ENCODE peak calls at places on chromosomes 2 and 18, in four cellular contexts. V, X, K and Q are unnamed samples.
A peak's percentile ranks its signal among the peaks of the same experiment; 100 is the strongest.

GRCh38 chr2:20704886-20705285 is 37.9 kb downstream of the GDF7 start:
- DNase-seq in V (no peak), X (no peak), K (no peak), Q (no peak)

GRCh38 chr2:241009601-241010530 is 11.4 kb downstream of the SNED1 start:
- DNase-seq in V (peak; percentile 74), X (peak; percentile 60), K (peak; percentile 35), Q (no peak)

GRCh38 chr2:163573652-163574051 is 162.2 kb downstream of the FIGN start:
- DNase-seq in V (no peak), X (no peak), K (no peak), Q (no peak)

GRCh38 chr2:199452991-199453379 is 4.8 kb downstream of the SATB2 start:
- DNase-seq in V (no peak), X (no peak), K (no peak), Q (no peak)

GRCh38 chr2:33645861-33646260 is 46.8 kb upstream of the FAM98A start:
- DNase-seq in V (no peak), X (no peak), K (peak; percentile 14), Q (no peak)

GRCh38 chr2:201661366-201661765 is 18.1 kb upstream of the TMEM237 start:
- DNase-seq in V (peak; percentile 28), X (no peak), K (no peak), Q (no peak)

GRCh38 chr2:127056631-127057370 is 50.2 kb downstream of the BIN1 start:
- DNase-seq in V (no peak), X (no peak), K (no peak), Q (no peak)

GRCh38 chr2:12965540-12966269 is 249.0 kb downstream of the TRIB2 start:
- DNase-seq in V (no peak), X (peak; percentile 37), K (peak; percentile 57), Q (no peak)

GRCh38 chr2:70190086-70190412 is 770 bp downstream of the C2orf42 start:
- DNase-seq in V (peak; percentile 45), X (peak; percentile 35), K (no peak), Q (peak; percentile 83)

GRCh38 chr2:22485456-22485855 is 899.5 kb upstream of the KLHL29 start:
- DNase-seq in V (peak; percentile 31), X (no peak), K (no peak), Q (no peak)

GRCh38 chr2:8673381-8673780 is 8.5 kb upstream of the ID2 start:
- DNase-seq in V (no peak), X (no peak), K (no peak), Q (no peak)

DNA sequence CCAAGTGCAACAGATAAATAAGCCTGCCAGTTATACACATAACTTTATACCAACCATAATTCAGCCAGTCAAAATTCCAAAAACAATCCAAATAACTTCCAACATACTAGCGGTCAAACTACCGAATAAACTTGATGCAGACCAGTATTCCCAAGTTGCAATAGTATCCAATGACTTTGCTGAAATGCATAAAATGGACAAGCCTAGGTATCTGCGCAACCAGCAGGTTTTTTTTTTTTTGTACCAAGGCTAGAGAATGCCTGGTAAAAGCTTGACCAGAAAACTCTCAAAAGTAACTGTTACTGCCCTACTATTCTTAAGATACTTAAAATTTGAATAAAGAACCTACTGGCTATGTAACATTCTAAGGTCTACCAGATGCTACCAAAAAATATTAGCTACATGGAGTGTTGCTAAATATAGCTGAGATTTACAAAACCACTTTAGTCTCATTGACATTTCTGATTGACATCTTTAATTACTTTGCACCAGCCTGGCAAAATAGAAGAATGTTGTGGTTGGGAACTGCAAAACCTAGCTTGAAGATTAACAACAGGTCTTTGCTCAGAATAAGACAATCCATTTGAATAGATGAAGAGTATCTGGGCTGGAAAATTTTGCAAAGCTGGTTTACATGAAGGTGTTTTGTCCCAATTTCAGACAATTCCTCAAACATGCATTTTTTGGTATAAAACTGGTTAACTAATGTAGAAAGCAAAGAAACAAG is 7.3 kb downstream of the SRSF7 start:
- DNase-seq in V (no peak), X (no peak), K (no peak), Q (no peak)
- H3K79me2 ChIP-seq in V (peaks cover 56% of the 10 kb centered on the region), X (peaks cover 53% of the 10 kb centered on the region), K (peaks cover 81% of the 10 kb centered on the region), Q (peaks cover 32% of the 10 kb centered on the region)

GRCh38 chr2:219042750-219043149 is 1.4 kb upstream of the CFAP65 start:
- DNase-seq in V (no peak), X (peak; percentile 69), K (no peak), Q (no peak)

GRCh38 chr2:219038600-219038999 is 2.7 kb downstream of the CFAP65 start:
- DNase-seq in V (no peak), X (no peak), K (no peak), Q (no peak)

GRCh38 chr2:219037783-219038549 is 3.4 kb downstream of the CFAP65 start:
- DNase-seq in V (no peak), X (peak; percentile 49), K (no peak), Q (no peak)

GRCh38 chr2:219042157-219042556 is 841 bp upstream of the CFAP65 start:
- DNase-seq in V (no peak), X (no peak), K (no peak), Q (no peak)

DNA sequence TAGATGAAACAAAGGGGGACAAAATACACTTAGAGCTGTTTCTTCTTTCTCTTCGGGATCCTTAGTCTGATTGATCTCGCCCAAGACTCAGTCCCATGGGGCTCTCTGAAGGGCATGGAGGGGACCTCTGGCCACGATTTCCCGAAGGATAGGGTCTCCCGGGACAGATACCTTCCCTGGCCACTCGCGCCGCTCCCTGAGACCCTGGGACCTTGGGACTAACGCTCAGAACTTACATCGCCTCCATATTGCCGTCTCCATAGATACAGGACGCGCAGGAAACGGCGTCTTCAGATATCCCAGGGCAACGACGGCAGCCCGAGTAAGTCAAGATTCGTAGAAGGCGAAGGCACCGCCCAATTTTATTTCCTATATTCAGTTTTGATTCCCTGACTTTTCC is at the start of gene CFAP65:
- DNase-seq in V (peak; percentile 86), X (peak; percentile 53), K (peak; percentile 46), Q (no peak)
- H3K4me3 ChIP-seq in V (peak within 1 kb of the TSS; percentile 57), X (peak within 1 kb of the TSS; percentile 13), K (peak within 1 kb of the TSS; percentile 38), Q (no peak within 1 kb of the TSS)

DNA sequence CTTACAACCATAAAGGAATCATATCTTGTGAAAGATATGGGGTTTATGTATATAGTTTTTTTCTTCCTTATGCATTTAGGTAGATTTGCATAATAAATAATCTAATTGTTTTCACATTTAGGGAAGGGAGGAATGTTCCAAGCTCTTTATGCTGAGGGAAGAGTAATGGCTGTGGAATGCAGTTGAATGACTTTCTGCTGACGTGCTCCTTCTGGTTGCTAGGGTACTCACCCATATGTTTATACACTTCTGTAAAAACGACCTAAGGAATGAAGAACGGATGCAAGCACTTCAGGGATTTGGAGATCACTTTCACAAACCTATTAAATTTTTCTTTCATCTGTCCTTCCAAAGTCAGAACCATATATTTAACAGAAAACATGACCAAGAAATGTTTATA is 29.2 kb upstream of the PPP4R1 start:
- DNase-seq in V (peak; percentile 96), X (peak; percentile 85), K (peak; percentile 92), Q (peak; percentile 28)
- H3K79me2 ChIP-seq in V (no peaks in the 10 kb centered on the region), X (no peaks in the 10 kb centered on the region), K (no peaks in the 10 kb centered on the region), Q (no peaks in the 10 kb centered on the region)

DNA sequence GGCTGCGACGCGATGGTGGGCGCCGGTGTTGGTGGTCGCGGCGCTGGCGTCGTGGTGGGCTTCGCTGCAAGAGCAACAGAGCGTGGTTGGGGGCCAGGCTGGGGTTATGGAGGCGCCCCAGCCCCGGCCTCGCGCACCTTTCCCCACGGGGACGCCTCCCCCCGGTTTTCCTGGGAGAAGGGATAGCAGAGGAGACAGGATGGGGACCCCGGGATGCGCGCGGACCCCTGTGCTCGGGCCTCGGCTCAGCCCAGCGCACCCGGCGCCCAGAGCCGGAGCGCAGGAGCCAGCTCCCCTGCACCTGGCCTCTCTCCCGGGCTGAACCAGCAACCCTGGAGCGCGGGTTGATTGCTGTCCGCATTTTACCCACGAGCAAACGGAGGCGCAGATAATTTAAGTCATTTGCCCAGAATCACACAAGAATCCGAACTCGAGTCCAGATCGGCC is 1.0 kb downstream of the CD8A start:
- DNase-seq in V (peak; percentile 48), X (no peak), K (no peak), Q (no peak)
- H3K4me3 ChIP-seq in V (peak overlapping the region; percentile 57), X (no peak overlapping the region), K (no peak overlapping the region), Q (no peak overlapping the region)

DNA sequence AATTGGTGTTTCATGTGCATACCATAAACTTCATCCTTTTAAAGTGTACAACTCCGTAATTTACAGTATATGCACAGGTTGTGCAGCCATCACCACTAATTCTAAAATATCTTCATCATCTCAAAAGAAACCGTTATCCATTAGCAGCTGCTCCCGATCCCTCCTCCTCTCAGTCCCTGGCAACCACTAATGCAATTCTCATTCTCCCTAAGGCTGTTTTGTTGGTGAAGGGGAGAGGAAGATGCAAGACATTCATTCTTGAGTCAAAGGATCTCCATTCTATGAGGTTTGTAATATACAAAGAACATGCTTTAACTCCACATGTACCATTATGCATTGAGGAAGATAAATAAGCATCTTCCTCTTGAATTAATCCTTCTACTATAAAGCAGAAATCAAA is 48.6 kb downstream of the RNU4ATAC start:
- DNase-seq in V (peak; percentile 28), X (no peak), K (no peak), Q (no peak)
- H3K79me2 ChIP-seq in V (peaks cover 55% of the 10 kb centered on the region), X (peaks cover 72% of the 10 kb centered on the region), K (peaks cover 80% of the 10 kb centered on the region), Q (peaks cover 92% of the 10 kb centered on the region)

GRCh38 chr2:149036507-149037293 is 1.8 kb upstream of the LYPD6B start:
- DNase-seq in V (no peak), X (no peak), K (no peak), Q (no peak)

GRCh38 chr2:149040451-149040850 is 2.0 kb downstream of the LYPD6B start:
- DNase-seq in V (peak; percentile 89), X (peak; percentile 43), K (peak; percentile 24), Q (peak; percentile 90)

GRCh38 chr2:149039213-149039724 is 770 bp downstream of the LYPD6B start:
- DNase-seq in V (no peak), X (no peak), K (no peak), Q (no peak)

GRCh38 chr2:149038442-149039212 is at the start of gene LYPD6B:
- DNase-seq in V (peak; percentile 79), X (peak; percentile 84), K (peak; percentile 16), Q (no peak)

GRCh38 chr2:149037851-149038250 is 648 bp upstream of the LYPD6B start:
- DNase-seq in V (peak; percentile 76), X (peak; percentile 71), K (peak; percentile 15), Q (no peak)
- H3K4me3 ChIP-seq in V (peak overlapping the region; percentile 68), X (no peak overlapping the region), K (peak overlapping the region; percentile 42), Q (no peak overlapping the region)

GRCh38 chr2:32369222-32369621 is 12.4 kb downstream of the BIRC6 start:
- DNase-seq in V (no peak), X (no peak), K (no peak), Q (no peak)
- H3K79me2 ChIP-seq in V (peaks cover 100% of the 10 kb centered on the region), X (peaks cover 100% of the 10 kb centered on the region), K (peaks cover 99% of the 10 kb centered on the region), Q (peaks cover 99% of the 10 kb centered on the region)

GRCh38 chr18:49560277-49561126 is 1.4 kb upstream of the LIPG start:
- DNase-seq in V (peak; percentile 66), X (peak; percentile 64), K (peak; percentile 43), Q (no peak)

GRCh38 chr18:49562481-49563129 is 748 bp downstream of the LIPG start:
- DNase-seq in V (peak; percentile 50), X (peak; percentile 43), K (peak; percentile 57), Q (no peak)

GRCh38 chr18:49563130-49563540 is 1.3 kb downstream of the LIPG start:
- DNase-seq in V (no peak), X (no peak), K (peak; percentile 87), Q (no peak)

GRCh38 chr18:49561377-49562193 is at the start of gene LIPG:
- DNase-seq in V (peak; percentile 94), X (peak; percentile 91), K (peak; percentile 97), Q (no peak)

DNA sequence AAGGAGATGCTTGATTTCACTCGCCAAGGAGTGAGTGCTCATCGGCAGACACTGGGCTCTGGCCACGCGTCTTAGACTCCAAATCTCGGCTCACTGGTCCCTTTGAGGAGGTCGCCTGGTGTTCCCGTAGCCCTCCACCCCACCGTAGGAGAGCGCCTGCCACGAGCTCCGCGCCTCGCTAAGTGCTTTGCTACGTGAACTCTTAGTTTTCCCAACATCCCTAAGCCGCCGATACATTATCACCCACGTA is 805 bp upstream of the LIPG start:
- DNase-seq in V (no peak), X (no peak), K (no peak), Q (no peak)
- H3K4me3 ChIP-seq in V (peak overlapping the region; percentile 85), X (peak overlapping the region; percentile 68), K (peak overlapping the region; percentile 70), Q (no peak overlapping the region)